ENCODE peak calls at places on chromosomes 5 and 9, in six cellular contexts. One of them, this sample, is unnamed.

GRCh38 chr9:20985851-20986600 is 45.4 kb downstream of the HACD4 start:
- DNase-seq in HTR-8/SVneo: no peak
- DNase-seq in HepG2: no peak
- DNase-seq in T-helper 9 cell: no peak
- DNase-seq in activated gamma-delta T cell treated with Interleukin-2 at 50 U/mL for 16 hours: no peak
- DNase-seq in HEK293T: no peak
- DNase-seq in this sample: no peak

GRCh38 chr9:129695870-129696269 is 30.4 kb downstream of the PRRX2 start:
- DNase-seq in HTR-8/SVneo: no peak
- DNase-seq in HepG2: no peak
- DNase-seq in T-helper 9 cell: no peak
- DNase-seq in activated gamma-delta T cell treated with Interleukin-2 at 50 U/mL for 16 hours: no peak
- DNase-seq in HEK293T: no peak
- DNase-seq in this sample: no peak

GRCh38 chr9:70484232-70485130 is 70.0 kb upstream of the KLF9 start:
- DNase-seq in HTR-8/SVneo: peak
- DNase-seq in HepG2: peak
- DNase-seq in T-helper 9 cell: no peak
- DNase-seq in activated gamma-delta T cell treated with Interleukin-2 at 50 U/mL for 16 hours: peak
- DNase-seq in HEK293T: peak
- DNase-seq in this sample: peak

GRCh38 chr5:72185717-72186388 is 78.6 kb downstream of the MAP1B start:
- DNase-seq in HTR-8/SVneo: no peak
- DNase-seq in HepG2: no peak
- DNase-seq in T-helper 9 cell: no peak
- DNase-seq in activated gamma-delta T cell treated with Interleukin-2 at 50 U/mL for 16 hours: no peak
- DNase-seq in HEK293T: no peak
- DNase-seq in this sample: no peak

GRCh38 chr9:23412458-23412857 is 413.6 kb downstream of the ELAVL2 start:
- DNase-seq in HTR-8/SVneo: no peak
- DNase-seq in HepG2: no peak
- DNase-seq in T-helper 9 cell: no peak
- DNase-seq in activated gamma-delta T cell treated with Interleukin-2 at 50 U/mL for 16 hours: no peak
- DNase-seq in HEK293T: no peak
- DNase-seq in this sample: no peak

GRCh38 chr9:128081052-128081451 is 13.0 kb downstream of the SLC25A25 start:
- DNase-seq in HTR-8/SVneo: no peak
- DNase-seq in HepG2: no peak
- DNase-seq in T-helper 9 cell: no peak
- DNase-seq in activated gamma-delta T cell treated with Interleukin-2 at 50 U/mL for 16 hours: no peak
- DNase-seq in HEK293T: no peak
- DNase-seq in this sample: peak

GRCh38 chr5:172858990-172859811 is 25.1 kb downstream of the ERGIC1 start:
- DNase-seq in HTR-8/SVneo: peak
- DNase-seq in HepG2: peak
- DNase-seq in T-helper 9 cell: no peak
- DNase-seq in activated gamma-delta T cell treated with Interleukin-2 at 50 U/mL for 16 hours: no peak
- DNase-seq in HEK293T: no peak
- DNase-seq in this sample: peak

GRCh38 chr5:115624994-115625393 is 842 bp downstream of the TMED7 start:
- DNase-seq in HTR-8/SVneo: no peak
- DNase-seq in HepG2: peak
- DNase-seq in T-helper 9 cell: no peak
- DNase-seq in activated gamma-delta T cell treated with Interleukin-2 at 50 U/mL for 16 hours: no peak
- DNase-seq in HEK293T: no peak
- DNase-seq in this sample: no peak

GRCh38 chr9:114449236-114449635 is 56.0 kb downstream of the WHRN start:
- DNase-seq in HTR-8/SVneo: no peak
- DNase-seq in HepG2: no peak
- DNase-seq in T-helper 9 cell: no peak
- DNase-seq in activated gamma-delta T cell treated with Interleukin-2 at 50 U/mL for 16 hours: no peak
- DNase-seq in HEK293T: no peak
- DNase-seq in this sample: no peak

GRCh38 chr5:150253416-150254208 is 36.0 kb downstream of the CAMK2A start:
- DNase-seq in HTR-8/SVneo: no peak
- DNase-seq in HepG2: no peak
- DNase-seq in T-helper 9 cell: no peak
- DNase-seq in activated gamma-delta T cell treated with Interleukin-2 at 50 U/mL for 16 hours: no peak
- DNase-seq in HEK293T: no peak
- DNase-seq in this sample: no peak

GRCh38 chr5:174760721-174761120 is 36.3 kb downstream of the MSX2 start:
- DNase-seq in HTR-8/SVneo: no peak
- DNase-seq in HepG2: no peak
- DNase-seq in T-helper 9 cell: no peak
- DNase-seq in activated gamma-delta T cell treated with Interleukin-2 at 50 U/mL for 16 hours: no peak
- DNase-seq in HEK293T: no peak
- DNase-seq in this sample: no peak

GRCh38 chr5:148556835-148557234 is 97.5 kb downstream of the HTR4 start:
- DNase-seq in HTR-8/SVneo: no peak
- DNase-seq in HepG2: no peak
- DNase-seq in T-helper 9 cell: no peak
- DNase-seq in activated gamma-delta T cell treated with Interleukin-2 at 50 U/mL for 16 hours: no peak
- DNase-seq in HEK293T: no peak
- DNase-seq in this sample: no peak

GRCh38 chr5:158124606-158125316 is 265.8 kb upstream of the CLINT1 start:
- DNase-seq in HTR-8/SVneo: no peak
- DNase-seq in HepG2: no peak
- DNase-seq in T-helper 9 cell: no peak
- DNase-seq in activated gamma-delta T cell treated with Interleukin-2 at 50 U/mL for 16 hours: no peak
- DNase-seq in HEK293T: no peak
- DNase-seq in this sample: no peak

GRCh38 chr5:11139471-11139870 is 378.4 kb upstream of the DAP start:
- DNase-seq in HTR-8/SVneo: no peak
- DNase-seq in HepG2: no peak
- DNase-seq in T-helper 9 cell: no peak
- DNase-seq in activated gamma-delta T cell treated with Interleukin-2 at 50 U/mL for 16 hours: no peak
- DNase-seq in HEK293T: no peak
- DNase-seq in this sample: no peak

GRCh38 chr9:126383395-126384104 is 56.9 kb downstream of the MVB12B start:
- DNase-seq in HTR-8/SVneo: no peak
- DNase-seq in HepG2: no peak
- DNase-seq in T-helper 9 cell: no peak
- DNase-seq in activated gamma-delta T cell treated with Interleukin-2 at 50 U/mL for 16 hours: no peak
- DNase-seq in HEK293T: no peak
- DNase-seq in this sample: no peak